ENCODE peak calls at places on chromosomes 2 and 18, in four cellular contexts. C, N, M and X are unnamed samples.
A peak's percentile ranks its signal among the peaks of the same experiment; 100 is the strongest.

GRCh38 chr2:217863874-217864273 is 138.9 kb downstream of the TNS1 start:
- DNase-seq in C (no peak), N (no peak), M (peak; percentile 88), X (no peak)

GRCh38 chr2:181310967-181311366 is 146.2 kb upstream of the ITGA4 start:
- DNase-seq in C (no peak), N (no peak), M (no peak), X (no peak)

GRCh38 chr18:24633121-24633520 is 172.7 kb downstream of the HRH4 start:
- DNase-seq in C (peak; percentile 92), N (no peak), M (no peak), X (no peak)

GRCh38 chr2:41990688-41991087 is 57.1 kb upstream of the PKDCC start:
- DNase-seq in C (peak; percentile 75), N (no peak), M (no peak), X (no peak)

GRCh38 chr2:175633227-175633626 is 368.8 kb downstream of the LNPK start:
- DNase-seq in C (no peak), N (no peak), M (no peak), X (no peak)

GRCh38 chr18:23077493-23078256 is 57.6 kb upstream of the CABLES1 start:
- DNase-seq in C (no peak), N (no peak), M (no peak), X (no peak)

GRCh38 chr18:80213173-80213572 is 34.1 kb downstream of the PARD6G start:
- DNase-seq in C (no peak), N (no peak), M (no peak), X (no peak)

GRCh38 chr18:67468038-67468437 is 48.5 kb downstream of the DSEL start:
- DNase-seq in C (no peak), N (no peak), M (no peak), X (no peak)

GRCh38 chr2:20925265-20925889 is 102.5 kb upstream of the LDAH start:
- DNase-seq in C (no peak), N (peak; percentile 15), M (no peak), X (no peak)

GRCh38 chr2:237492137-237492890 is 5.3 kb downstream of the MLPH start:
- DNase-seq in C (no peak), N (no peak), M (no peak), X (peak; percentile 51)

GRCh38 chr2:102238039-102238756 is 51.4 kb downstream of the IL1RL2 start:
- DNase-seq in C (peak; percentile 83), N (no peak), M (peak; percentile 88), X (no peak)

GRCh38 chr2:184304006-184304405 is 294.3 kb upstream of the ZNF804A start:
- DNase-seq in C (peak; percentile 0), N (no peak), M (no peak), X (no peak)

GRCh38 chr2:71526131-71526530 is 72.8 kb downstream of the DYSF start:
- DNase-seq in C (no peak), N (no peak), M (no peak), X (no peak)

GRCh38 chr2:75513616-75514170 is 47.0 kb downstream of the EVA1A start:
- DNase-seq in C (no peak), N (no peak), M (no peak), X (no peak)

GRCh38 chr2:222903234-222904220 is 42.7 kb downstream of the ACSL3 start:
- DNase-seq in C (peak; percentile 73), N (peak; percentile 31), M (peak; percentile 79), X (peak; percentile 48)

GRCh38 chr2:2546046-2546445 is 215.0 kb upstream of the MYT1L start:
- DNase-seq in C (no peak), N (no peak), M (no peak), X (no peak)

GRCh38 chr2:148553332-148553887 is 91.1 kb upstream of the EPC2 start:
- DNase-seq in C (no peak), N (no peak), M (peak; percentile 55), X (no peak)
- H2AFZ ChIP-seq in C (peak overlapping the region; percentile 77), N (peak overlapping the region; percentile 70), M (peak overlapping the region; percentile 74), X (no peak overlapping the region)

GRCh38 chr2:180169474-180169873 is 162.4 kb upstream of the CWC22 start:
- DNase-seq in C (no peak), N (no peak), M (no peak), X (no peak)
- TF ChIP-seq CTCF in C (no peak), N (no peak), M (no peak), X (no peak)

DNA sequence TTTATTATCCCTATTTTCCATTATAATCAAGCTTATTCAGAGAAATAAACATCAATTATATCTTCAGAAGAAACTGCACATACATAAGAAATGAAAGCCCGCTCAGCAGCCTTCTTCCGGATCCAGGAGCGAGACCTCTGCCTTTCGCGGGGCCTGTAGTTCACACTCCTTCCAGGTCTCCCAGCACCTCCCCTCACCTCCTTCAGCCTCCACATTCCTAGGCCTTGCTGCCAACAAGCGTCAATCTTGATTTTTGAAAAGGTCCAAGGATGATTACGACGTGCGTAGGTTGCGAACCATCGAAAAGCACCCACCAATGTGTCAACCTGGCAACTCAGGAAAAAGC is 355 bp upstream of the KIDINS220 start:
- DNase-seq in C (no peak), N (no peak), M (no peak), X (no peak)
- H2AFZ ChIP-seq in C (peak overlapping the region; percentile 77), N (peak overlapping the region; percentile 92), M (no peak overlapping the region), X (no peak overlapping the region)

DNA sequence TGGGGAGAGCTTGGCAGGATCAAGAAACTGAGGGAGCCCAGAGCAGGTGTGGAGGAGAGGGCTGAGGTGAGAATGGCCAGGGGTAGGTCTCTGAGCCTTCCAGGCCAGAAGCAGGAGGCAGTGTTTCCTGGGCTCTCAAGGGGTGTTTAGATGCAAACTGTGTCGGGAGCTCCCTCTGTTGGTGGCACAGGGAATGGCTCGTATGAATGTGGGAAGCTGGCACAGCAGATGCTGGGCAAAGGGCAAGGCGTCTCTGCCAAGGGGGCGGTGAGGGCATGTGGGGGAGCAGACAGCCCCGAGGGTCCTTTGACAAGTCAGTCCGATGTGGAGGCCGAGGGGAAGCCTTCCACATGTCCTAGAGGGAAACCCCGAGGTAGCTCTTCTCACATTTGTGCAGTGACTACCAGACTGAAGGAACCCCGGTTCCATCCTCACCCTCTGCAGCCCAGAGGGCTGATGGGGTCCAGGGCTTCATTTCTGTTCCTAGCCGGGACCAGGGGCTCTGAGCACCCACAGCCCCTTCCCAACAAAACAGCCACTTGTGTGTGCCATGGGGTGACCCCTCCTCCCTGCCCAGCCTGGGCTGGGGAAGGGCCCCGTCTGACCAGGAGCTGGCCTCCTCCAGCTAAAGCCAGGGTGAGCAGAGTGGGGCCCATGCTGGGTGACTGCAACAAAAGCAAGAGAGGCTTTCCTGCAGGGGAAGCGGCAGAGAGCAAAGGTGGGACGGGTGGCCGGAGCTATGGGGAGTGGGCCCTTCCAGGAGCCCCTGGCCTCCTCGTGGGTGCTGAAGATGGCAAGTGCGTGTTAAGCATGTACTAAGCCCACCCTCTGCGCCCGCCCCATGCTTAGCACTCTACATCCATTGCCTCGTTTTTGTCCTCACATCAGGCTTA is 103.4 kb downstream of the SEPTIN10 start:
- DNase-seq in C (peak; percentile 71), N (peak; percentile 70), M (peak; percentile 96), X (peak; percentile 78)
- TF ChIP-seq CTCF in C (peak; percentile 92), N (peak; percentile 92), M (peak; percentile 93), X (peak; percentile 93)

GRCh38 chr2:128524183-128524582 is 205.5 kb upstream of the HS6ST1 start:
- DNase-seq in C (no peak), N (no peak), M (no peak), X (no peak)
- H2AFZ ChIP-seq in C (peak overlapping the region; percentile 16), N (no peak overlapping the region), M (no peak overlapping the region), X (no peak overlapping the region)

GRCh38 chr2:170523506-170523905 is 191.6 kb upstream of the SP5 start:
- DNase-seq in C (no peak), N (no peak), M (no peak), X (no peak)
- TF ChIP-seq CTCF in C (no peak), N (peak; percentile 34), M (peak; percentile 20), X (no peak)

GRCh38 chr2:65436825-65437221 is 4.4 kb upstream of the SPRED2 start:
- DNase-seq in C (no peak), N (peak; percentile 65), M (no peak), X (peak; percentile 87)

GRCh38 chr2:65435625-65436168 is 3.3 kb upstream of the SPRED2 start:
- DNase-seq in C (peak; percentile 85), N (peak; percentile 94), M (peak; percentile 99), X (peak; percentile 88)

GRCh38 chr2:65436169-65436824 is 3.9 kb upstream of the SPRED2 start:
- DNase-seq in C (peak; percentile 96), N (peak; percentile 90), M (peak; percentile 99), X (peak; percentile 84)

GRCh38 chr2:65432227-65433190 is at the start of gene SPRED2:
- DNase-seq in C (peak; percentile 97), N (peak; percentile 90), M (peak; percentile 99), X (peak; percentile 92)

DNA sequence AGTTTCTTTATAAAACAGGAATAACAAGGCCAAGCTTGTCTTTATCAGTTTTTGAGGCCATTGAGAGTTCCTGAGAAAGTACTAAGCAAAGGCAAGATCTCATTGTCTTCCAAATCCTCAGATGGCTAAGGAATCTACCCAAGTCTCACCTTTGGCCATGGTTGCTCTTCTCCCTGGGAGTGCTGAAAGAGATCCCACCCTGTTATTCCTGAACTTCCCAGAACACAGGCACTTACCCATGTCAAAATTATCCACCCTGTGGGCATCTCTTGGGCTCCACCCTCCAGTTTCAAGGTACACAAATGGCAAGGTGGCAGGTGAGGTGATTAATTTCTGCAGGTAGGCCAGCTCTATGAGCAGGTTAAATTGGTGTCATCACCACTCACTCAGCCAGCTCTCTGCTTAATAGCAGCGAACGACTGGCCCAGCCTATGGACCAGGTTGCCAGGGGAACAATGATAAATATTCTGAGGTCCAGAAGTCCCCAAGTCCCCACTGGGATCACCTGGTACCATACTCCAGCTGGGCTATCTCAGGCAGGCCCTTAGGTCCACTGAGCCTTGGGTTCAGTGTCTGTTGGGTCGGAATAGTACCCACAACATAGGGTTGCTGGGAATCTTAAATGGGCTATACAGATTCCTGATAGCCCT is 2.3 kb upstream of the SPRED2 start:
- DNase-seq in C (no peak), N (no peak), M (no peak), X (no peak)
- H2AFZ ChIP-seq in C (no peak overlapping the region), N (peak overlapping the region; percentile 75), M (peak overlapping the region; percentile 86), X (no peak overlapping the region)

GRCh38 chr18:6734746-6735430 is 5.4 kb downstream of the ARHGAP28 start:
- DNase-seq in C (peak; percentile 47), N (no peak), M (no peak), X (no peak)

GRCh38 chr18:6728809-6729246 is 688 bp upstream of the ARHGAP28 start:
- DNase-seq in C (no peak), N (peak; percentile 29), M (no peak), X (no peak)

GRCh38 chr18:6731197-6731596 is 1.7 kb downstream of the ARHGAP28 start:
- DNase-seq in C (peak; percentile 94), N (no peak), M (peak; percentile 78), X (no peak)

GRCh38 chr18:6729247-6730091 is at the start of gene ARHGAP28:
- DNase-seq in C (peak; percentile 92), N (peak; percentile 91), M (peak; percentile 92), X (peak; percentile 1)

DNA sequence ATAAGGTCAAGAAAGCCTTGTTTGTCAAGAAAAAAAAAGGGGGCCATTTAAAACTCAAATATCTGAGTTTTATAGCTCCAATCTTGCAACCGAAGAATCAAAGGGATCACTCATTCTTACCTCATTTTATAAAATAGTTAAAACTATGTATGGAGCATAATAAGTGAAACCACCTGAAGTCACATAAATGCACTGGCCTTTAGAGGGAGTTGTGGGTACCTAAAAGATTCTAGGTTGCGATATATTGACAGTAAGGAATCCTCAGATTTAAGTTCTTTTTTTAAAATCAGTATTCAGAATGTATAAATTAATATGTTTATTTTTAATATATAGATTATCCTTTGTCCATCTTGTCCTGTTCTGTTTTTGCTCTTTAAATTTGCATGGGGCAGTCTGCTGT is 3.4 kb downstream of the ARHGAP28 start:
- DNase-seq in C (no peak), N (no peak), M (no peak), X (no peak)
- TF ChIP-seq CTCF in C (no peak), N (no peak), M (no peak), X (no peak)